ENCODE peak calls at places on chromosome 1, in seven cellular contexts. B is ascending aorta; O is fibroblast of villous mesenchyme; X is posterior cingulate gyrus; F is stimulated activated CD4-positive, alpha-beta T cell treated with anti-CD3 and anti-CD28 coated beads, Interleukin-4, amount 100 ng/mL, for 24 hours; M is WTC11; W is AG10803. E is an unnamed sample.

GRCh38 chr1:183989078-183989577 is 48.4 kb downstream of the COLGALT2 start:
- DNase-seq in B (no peak), O (peak), X (peak), F (peak), M (no peak), W (peak), E (no peak)

GRCh38 chr1:47809301-47810084 is 187.7 kb downstream of the TRABD2B start:
- DNase-seq in B (no peak), O (no peak), X (no peak), F (no peak), M (no peak), W (no peak), E (no peak)

GRCh38 chr1:2796890-2797740 is 4.4 kb downstream of the TTC34 start:
- DNase-seq in B (no peak), O (no peak), X (no peak), F (no peak), M (peak), W (no peak), E (no peak)

GRCh38 chr1:155977607-155978324 is 581 bp downstream of the ARHGEF2 start:
- DNase-seq in B (no peak), O (no peak), X (no peak), F (peak), M (peak), W (no peak), E (peak)

GRCh38 chr1:247358920-247359319 is 27.3 kb upstream of the ZNF496 start:
- DNase-seq in B (peak), O (peak), X (no peak), F (no peak), M (no peak), W (no peak), E (no peak)

GRCh38 chr1:53410691-53411090 is 48.5 kb upstream of the DMRTB1 start:
- DNase-seq in B (no peak), O (no peak), X (no peak), F (no peak), M (no peak), W (no peak), E (no peak)

GRCh38 chr1:157045251-157046218 is at the start of gene ARHGEF11:
- DNase-seq in B (peak), O (peak), X (peak), F (no peak), M (peak), W (peak), E (peak)

GRCh38 chr1:18794066-18794465 is 65.4 kb downstream of the TAS1R2 start:
- DNase-seq in B (no peak), O (peak), X (no peak), F (no peak), M (no peak), W (peak), E (no peak)

GRCh38 chr1:83961571-83962295 is 37.2 kb downstream of the TTLL7 start:
- DNase-seq in B (no peak), O (no peak), X (no peak), F (no peak), M (no peak), W (no peak), E (no peak)

GRCh38 chr1:168939131-168939946 is 167.2 kb upstream of the ATP1B1 start:
- DNase-seq in B (no peak), O (no peak), X (no peak), F (no peak), M (no peak), W (no peak), E (no peak)

GRCh38 chr1:228097333-228098081 is 5.6 kb downstream of the C1orf35 start:
- DNase-seq in B (no peak), O (no peak), X (no peak), F (no peak), M (no peak), W (no peak), E (no peak)

GRCh38 chr1:202154766-202155477 is 5.5 kb downstream of the PTPN7 start:
- DNase-seq in B (no peak), O (peak), X (no peak), F (peak), M (peak), W (peak), E (peak)

GRCh38 chr1:208212893-208213292 is 31.3 kb downstream of the PLXNA2 start:
- DNase-seq in B (no peak), O (no peak), X (no peak), F (no peak), M (no peak), W (no peak), E (no peak)

GRCh38 chr1:211912064-211912463 is 81.5 kb upstream of the LPGAT1 start:
- DNase-seq in B (no peak), O (no peak), X (no peak), F (no peak), M (no peak), W (no peak), E (no peak)

GRCh38 chr1:84998642-84999280 is 1.8 kb upstream of the MCOLN2 start:
- DNase-seq in B (no peak), O (peak), X (no peak), F (peak), M (no peak), W (no peak), E (peak)

GRCh38 chr1:31753623-31754349 is 10.4 kb downstream of the ADGRB2 start:
- DNase-seq in B (no peak), O (peak), X (peak), F (no peak), M (no peak), W (peak), E (no peak)

GRCh38 chr1:226864311-226864710 is 6.1 kb upstream of the PSEN2 start:
- DNase-seq in B (no peak), O (no peak), X (no peak), F (no peak), M (no peak), W (no peak), E (no peak)

GRCh38 chr1:57058652-57059501 is 93.1 kb upstream of the C8B start:
- DNase-seq in B (no peak), O (no peak), X (no peak), F (no peak), M (no peak), W (no peak), E (no peak)

GRCh38 chr1:94160811-94161210 is 39.9 kb upstream of the ABCA4 start:
- DNase-seq in B (no peak), O (peak), X (no peak), F (no peak), M (no peak), W (peak), E (no peak)

GRCh38 chr1:7434566-7434965 is 336.5 kb upstream of the VAMP3 start:
- DNase-seq in B (no peak), O (no peak), X (no peak), F (no peak), M (no peak), W (no peak), E (no peak)

GRCh38 chr1:189662190-189662589 is 815.5 kb downstream of the BRINP3 start:
- DNase-seq in B (no peak), O (no peak), X (no peak), F (no peak), M (no peak), W (no peak), E (no peak)

GRCh38 chr1:61498342-61498741 is 226.6 kb downstream of the TM2D1 start:
- DNase-seq in B (no peak), O (no peak), X (no peak), F (no peak), M (no peak), W (no peak), E (no peak)

GRCh38 chr1:225508538-225509375 is 80.9 kb upstream of the LBR start:
- DNase-seq in B (no peak), O (peak), X (no peak), F (no peak), M (no peak), W (peak), E (no peak)

GRCh38 chr1:203996126-203996525 is 76.8 kb upstream of the SOX13 start:
- DNase-seq in B (no peak), O (peak), X (peak), F (no peak), M (peak), W (no peak), E (no peak)

GRCh38 chr1:26923711-26924110 is 2.2 kb downstream of the NUDC start:
- DNase-seq in B (no peak), O (no peak), X (no peak), F (no peak), M (no peak), W (no peak), E (no peak)

GRCh38 chr1:54806931-54807611 is 5.9 kb upstream of the TTC22 start:
- DNase-seq in B (no peak), O (no peak), X (no peak), F (no peak), M (no peak), W (peak), E (peak)

GRCh38 chr1:91768786-91769697 is 116.9 kb downstream of the TGFBR3 start:
- DNase-seq in B (no peak), O (no peak), X (no peak), F (no peak), M (no peak), W (no peak), E (no peak)

GRCh38 chr1:201262963-201263608 is 20.2 kb upstream of the PKP1 start:
- DNase-seq in B (no peak), O (no peak), X (no peak), F (no peak), M (no peak), W (no peak), E (peak)

E was measured in activated CD4-positive, alpha-beta memory T cell treated with anti-CD3 and anti-CD28 coated beads, Interleukin-2, amount 10 ng/mL, durations not matched to agents 7 days and 5 days.